ENCODE peak calls at places on chromosomes 4 and X, in nine cellular contexts. R is GM12865, N is NCI-H187, M is NCI-H1105, G is fibroblast of the aortic adventitia, Z is RPMI7951, O is COR-L47, E is neural crest cell, Y is mesendoderm. X is an unnamed sample.
A peak's percentile ranks its signal among the peaks of the same experiment; 100 is the strongest.

GRCh38 chrX:68461541-68461940 is 28.2 kb upstream of the OPHN1 start:
- DNase-seq in O (no peak), M (no peak), E (no peak), G (no peak), Z (no peak), R (no peak), N (no peak), Y (no peak), X (no peak)

GRCh38 chr4:87978656-87979055 is 3.1 kb downstream of the SPP1 start:
- DNase-seq in E (no peak), O (no peak), R (no peak), Z (peak; percentile 41), N (no peak), G (peak; percentile 32), Y (no peak), M (no peak), X (no peak)

GRCh38 chrX:43456056-43456455 is 200.0 kb upstream of the MAOA start:
- DNase-seq in M (no peak), E (no peak), N (no peak), R (no peak), O (no peak), G (no peak), Z (no peak), Y (no peak), X (no peak)

GRCh38 chr4:97778174-97778573 is 365.1 kb downstream of the STPG2 start:
- DNase-seq in R (no peak), Z (no peak), O (no peak), E (no peak), G (no peak), M (no peak), N (no peak), Y (no peak), X (no peak)

GRCh38 chr4:144712775-144713174 is 66.8 kb downstream of the HHIP start:
- DNase-seq in E (no peak), Z (no peak), R (no peak), Y (no peak), N (no peak), M (no peak), G (peak; percentile 68), O (no peak), X (no peak)

GRCh38 chrX:131830400-131831184 is 192.5 kb upstream of the STK26 start:
- DNase-seq in R (no peak), Y (peak; percentile 98), E (peak; percentile 79), M (peak; percentile 78), N (peak; percentile 94), Z (peak; percentile 90), O (peak; percentile 89), G (peak; percentile 88), X (peak; percentile 69)

GRCh38 chr4:169116270-169116901 is 106.3 kb upstream of the CBR4 start:
- DNase-seq in N (no peak), M (no peak), Y (no peak), O (no peak), E (no peak), R (no peak), G (peak; percentile 60), Z (peak; percentile 40), X (no peak)

GRCh38 chr4:77141964-77142641 is 14.9 kb upstream of the CCNG2 start:
- DNase-seq in M (no peak), Z (no peak), Y (no peak), N (no peak), O (no peak), E (no peak), R (no peak), G (no peak), X (no peak)

GRCh38 chrX:136497556-136498048 is at the start of gene HTATSF1:
- DNase-seq in O (no peak), Z (no peak), Y (no peak), R (no peak), N (peak; percentile 60), G (no peak), E (no peak), M (no peak), X (no peak)

GRCh38 chr4:110195561-110196205 is 2.7 kb downstream of the ELOVL6 start:
- DNase-seq in Y (peak; percentile 13), N (no peak), E (no peak), Z (no peak), O (no peak), R (peak; percentile 46), G (peak; percentile 25), M (no peak), X (no peak)

GRCh38 chrX:130887392-130887791 is 15.6 kb downstream of the ENOX2 start:
- DNase-seq in N (peak; percentile 70), E (no peak), G (no peak), Z (no peak), R (no peak), Y (no peak), M (peak; percentile 53), O (no peak), X (no peak)

GRCh38 chrX:115030635-115031034 is 13.2 kb upstream of the IL13RA2 start:
- DNase-seq in N (no peak), E (no peak), M (peak; percentile 75), G (no peak), Y (no peak), O (peak; percentile 11), R (peak; percentile 3), Z (no peak), X (no peak)

GRCh38 chrX:5117816-5118215 is 1110.9 kb downstream of the NLGN4X start:
- DNase-seq in Z (no peak), M (no peak), E (no peak), Y (no peak), R (no peak), N (no peak), O (no peak), G (no peak), X (no peak)

GRCh38 chr4:16677545-16677944 is 220.9 kb downstream of the LDB2 start:
- DNase-seq in M (no peak), Z (no peak), N (no peak), O (no peak), Y (no peak), G (peak; percentile 86), E (no peak), R (no peak), X (no peak)

X was measured in GM12878.